ENCODE peak calls at places on chromosomes 1 and 21, in nine cellular contexts. O, N, U, T, S, Y, E, Q and M are unnamed samples.

GRCh38 chr1:10530281-10530740 is 55.6 kb downstream of the PEX14 start:
- ATAC-seq in U (peak), O (peak), T (peak), Y (peak), S (no peak), E (peak), N (no peak), Q (peak), M (no peak)

GRCh38 chr1:234706199-234706598 is 96.2 kb upstream of the IRF2BP2 start:
- ATAC-seq in T (no peak), U (no peak), N (no peak), O (no peak), S (no peak), E (no peak), Q (no peak), Y (no peak), M (no peak)

GRCh38 chr1:171742577-171742922 is 685 bp upstream of the VAMP4 start:
- ATAC-seq in Q (peak), S (peak), N (peak), Y (peak), U (peak), O (peak), E (no peak), T (peak), M (peak)

GRCh38 chr1:41672173-41672572 is 187.7 kb upstream of the EDN2 start:
- ATAC-seq in U (peak), E (no peak), S (no peak), N (no peak), O (no peak), T (peak), Q (no peak), Y (no peak), M (no peak)

GRCh38 chr1:93537924-93538323 is 90.0 kb downstream of the FNBP1L start:
- ATAC-seq in Q (no peak), U (no peak), E (no peak), S (no peak), N (no peak), Y (no peak), T (peak), O (no peak), M (no peak)

GRCh38 chr1:76302711-76303347 is 228.3 kb downstream of the ST6GALNAC3 start:
- ATAC-seq in O (no peak), S (no peak), Y (no peak), E (no peak), T (no peak), N (no peak), U (peak), Q (no peak), M (no peak)

GRCh38 chr1:65141394-65141793 is 6.6 kb upstream of the AK4 start:
- ATAC-seq in S (no peak), E (no peak), Q (peak), O (peak), T (peak), N (no peak), U (peak), Y (no peak), M (no peak)

GRCh38 chr1:38677311-38677710 is 182.3 kb downstream of the RRAGC start:
- ATAC-seq in Y (no peak), N (no peak), T (no peak), Q (no peak), E (no peak), O (no peak), S (no peak), U (no peak), M (no peak)

GRCh38 chr1:110607663-110608230 is 1.6 kb upstream of the KCNA2 start:
- ATAC-seq in T (no peak), Q (no peak), S (no peak), O (no peak), U (no peak), Y (no peak), E (no peak), N (no peak), M (no peak)

GRCh38 chr1:229409616-229410369 is 24.1 kb downstream of the ACTA1 start:
- ATAC-seq in E (no peak), O (peak), N (peak), U (no peak), T (no peak), Y (no peak), S (no peak), Q (peak), M (no peak)

GRCh38 chr1:199272690-199273089 is 633.9 kb downstream of the PTPRC start:
- ATAC-seq in Y (peak), T (peak), E (no peak), O (peak), U (peak), Q (peak), N (no peak), S (no peak), M (no peak)

GRCh38 chr1:220391426-220391825 is 119.2 kb upstream of the RAB3GAP2 start:
- ATAC-seq in Y (no peak), N (no peak), Q (no peak), T (no peak), E (no peak), U (no peak), S (no peak), O (no peak), M (no peak)

GRCh38 chr1:152996633-152997385 is 4.7 kb upstream of the SPRR3 start:
- ATAC-seq in U (no peak), T (no peak), E (no peak), S (no peak), O (no peak), Q (no peak), N (no peak), Y (no peak), M (no peak)

GRCh38 chr1:175597969-175598765 is 145.2 kb downstream of the TNR start:
- ATAC-seq in Y (no peak), N (no peak), E (no peak), Q (peak), U (peak), S (no peak), O (no peak), T (no peak), M (no peak)

GRCh38 chr21:31543191-31543590 is 116.3 kb upstream of the SOD1 start:
- ATAC-seq in E (no peak), U (peak), S (no peak), N (no peak), Q (no peak), O (no peak), T (peak), Y (no peak), M (no peak)

GRCh38 chr21:29091032-29091431 is 17.6 kb upstream of the CCT8 start:
- ATAC-seq in U (no peak), T (peak), Y (no peak), S (no peak), N (no peak), Q (no peak), O (no peak), E (no peak), M (no peak)

GRCh38 chr1:119380304-119380703 is 11.7 kb downstream of the HAO2 start:
- ATAC-seq in S (no peak), E (no peak), O (no peak), U (no peak), Y (no peak), N (no peak), Q (no peak), T (no peak), M (no peak)

GRCh38 chr1:221726331-221726692 is 15.6 kb downstream of the DUSP10 start:
- ATAC-seq in Y (no peak), Q (no peak), O (no peak), S (peak), N (no peak), E (peak), U (no peak), T (no peak), M (no peak)

GRCh38 chr1:10737268-10737624 is 59.2 kb downstream of the CASZ1 start:
- ATAC-seq in Y (peak), O (peak), N (no peak), T (no peak), Q (peak), U (peak), S (no peak), E (no peak), M (peak)

GRCh38 chr1:113190930-113191329 is 117.9 kb downstream of the LRIG2 start:
- ATAC-seq in S (no peak), E (no peak), U (no peak), Y (no peak), N (no peak), T (no peak), Q (no peak), O (no peak), M (no peak)

GRCh38 chr21:34517491-34518245 is 5.7 kb upstream of the KCNE1 start:
- ATAC-seq in U (peak), Q (peak), Y (no peak), T (no peak), N (peak), E (peak), S (no peak), O (peak), M (no peak)

GRCh38 chr1:30748098-30748698 is 9.4 kb downstream of the LAPTM5 start:
- ATAC-seq in Y (no peak), U (peak), T (peak), E (no peak), N (no peak), Q (no peak), S (no peak), O (no peak), M (no peak)

GRCh38 chr1:157288511-157288910 is 150.3 kb upstream of the ETV3 start:
- ATAC-seq in O (no peak), T (no peak), U (no peak), S (no peak), N (no peak), E (no peak), Q (no peak), Y (no peak), M (no peak)

GRCh38 chr1:40633563-40634376 is 31.7 kb downstream of the RIMS3 start:
- ATAC-seq in E (no peak), T (no peak), O (no peak), U (no peak), Q (no peak), N (no peak), Y (no peak), S (no peak), M (no peak)

GRCh38 chr1:2540816-2541492 is 10.9 kb upstream of the HES5 start:
- ATAC-seq in Q (no peak), N (no peak), S (no peak), U (no peak), E (peak), Y (no peak), T (no peak), O (no peak), M (no peak)

GRCh38 chr1:22819391-22819790 is 108.8 kb downstream of the EPHB2 start:
- ATAC-seq in Q (no peak), T (no peak), N (no peak), U (no peak), Y (no peak), O (no peak), E (no peak), S (no peak), M (no peak)

GRCh38 chr21:43194303-43195130 is 25.7 kb downstream of the CRYAA start:
- ATAC-seq in E (no peak), N (peak), S (no peak), Y (peak), O (peak), T (no peak), Q (peak), U (no peak), M (no peak)

GRCh38 chr1:226425431-226426031 is 17.6 kb upstream of the PARP1 start:
- ATAC-seq in Y (no peak), O (no peak), S (peak), N (no peak), E (peak), U (no peak), Q (no peak), T (no peak), M (no peak)

DNA sequence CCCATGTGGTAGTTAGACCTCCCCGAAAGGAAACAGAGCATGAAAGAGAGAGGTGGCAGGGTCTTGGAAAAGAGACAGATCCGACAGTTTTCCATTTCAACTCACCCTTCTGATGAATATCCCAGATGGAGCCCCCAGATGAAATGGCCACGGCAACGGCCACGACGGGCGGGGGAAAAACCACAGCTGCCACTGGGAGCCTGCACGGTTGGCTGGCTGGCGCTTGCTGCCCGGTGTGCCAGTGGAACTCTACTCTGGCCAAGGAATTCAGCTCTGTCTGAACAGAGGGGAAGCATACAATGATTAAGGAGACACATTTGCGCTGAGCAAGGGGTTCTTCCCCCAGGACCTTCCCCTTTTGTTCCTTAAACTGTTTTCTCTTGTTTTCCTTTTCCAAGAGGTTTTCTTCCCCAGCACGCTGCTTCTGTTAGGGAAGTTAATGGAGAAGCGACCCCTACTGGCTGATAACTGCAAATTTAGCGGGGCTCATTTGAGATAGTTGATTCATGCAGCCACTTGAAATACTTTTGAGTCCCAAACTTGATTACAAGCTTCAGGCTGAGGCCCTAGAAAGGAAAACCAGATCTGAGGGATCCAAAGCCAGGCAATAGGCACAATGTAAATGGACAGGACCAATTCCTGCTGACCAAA is 1122.5 kb downstream of the NCAM2 start:
- ATAC-seq in Y (no peak), U (no peak), N (no peak), Q (no peak), T (no peak), E (no peak), S (no peak), O (no peak), M (no peak)
- TF ChIP-seq CTCF in Y (no peak), U (no peak), N (no peak), Q (no peak), T (peak), E (no peak), S (no peak), O (no peak), M (no peak)

DNA sequence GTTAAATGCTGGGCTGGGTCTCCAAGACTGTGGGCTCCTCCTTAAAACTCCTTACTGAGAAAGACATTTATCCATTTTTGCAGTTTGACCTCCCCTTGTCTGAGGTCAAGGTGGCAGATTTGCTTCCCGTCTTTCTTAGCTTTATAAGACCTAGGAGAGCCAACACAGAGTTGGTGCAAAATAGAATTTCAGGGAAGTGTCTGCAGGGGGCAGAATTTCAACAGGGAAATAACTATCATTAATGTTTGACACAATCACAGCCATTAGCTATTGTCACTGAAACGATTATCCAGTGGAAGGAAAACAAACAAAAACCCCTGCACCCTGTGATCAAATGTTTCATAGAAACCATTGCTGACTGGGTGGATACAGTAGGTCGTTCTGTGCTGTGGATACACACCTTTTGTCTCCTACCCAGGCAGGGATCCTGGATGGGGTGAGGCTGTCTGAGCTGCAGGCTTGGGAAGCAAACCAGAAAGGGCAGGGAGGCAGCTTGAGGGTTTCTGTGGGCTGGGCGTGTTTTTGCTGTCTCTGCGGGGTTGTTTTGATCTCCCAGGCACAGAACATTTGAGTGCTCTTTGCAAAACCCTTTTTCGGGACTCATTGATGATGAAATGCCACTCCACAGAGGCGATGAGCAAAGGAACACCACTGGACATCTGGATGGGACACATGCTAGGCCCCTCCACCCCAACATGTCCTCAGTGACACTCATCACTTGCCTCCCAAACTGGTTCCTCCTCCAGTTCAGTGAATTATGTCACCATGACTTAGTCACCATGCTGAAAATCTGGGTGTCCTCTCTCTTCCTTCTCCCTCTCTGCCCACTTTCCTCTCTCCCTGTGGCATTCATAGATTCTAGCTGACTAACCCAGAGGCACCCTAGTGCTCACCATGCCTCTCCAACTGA is 94.2 kb upstream of the SERBP1 start:
- ATAC-seq in T (peak), S (no peak), N (peak), E (no peak), Q (no peak), Y (no peak), O (peak), U (peak), M (no peak)
- TF ChIP-seq CTCF in T (peak), S (no peak), N (peak), E (no peak), Q (no peak), Y (no peak), O (peak), U (no peak), M (no peak)

DNA sequence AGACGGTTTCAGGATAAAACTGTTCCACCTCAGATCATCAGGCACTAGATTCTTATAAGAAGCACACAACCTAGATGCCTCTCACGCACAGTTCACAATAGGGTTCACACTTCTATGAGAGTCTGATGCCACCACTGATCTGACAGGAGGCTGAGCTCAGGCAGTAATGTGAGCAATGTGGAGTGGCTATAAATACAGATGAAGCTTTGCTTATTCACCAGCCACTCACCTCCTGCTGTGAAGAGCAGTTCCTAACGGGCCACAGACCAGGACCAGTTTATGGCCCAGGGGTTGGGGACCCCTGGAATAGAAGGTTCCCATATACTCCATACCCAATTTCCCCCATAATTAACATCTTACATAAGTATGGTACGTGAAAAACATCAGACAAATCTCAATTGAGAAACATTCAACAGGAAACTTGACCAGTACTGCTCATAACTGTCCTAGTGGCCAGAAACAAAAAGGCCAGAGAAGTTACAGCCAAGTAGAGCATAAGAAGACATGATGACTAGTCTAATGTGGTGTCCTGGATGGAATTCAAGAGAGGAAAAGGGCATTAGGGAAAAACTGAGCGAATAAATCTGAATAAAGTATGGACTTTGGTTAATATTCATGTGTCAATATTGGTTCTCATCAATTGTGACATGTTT is 24.7 kb upstream of the IGSF5 start:
- ATAC-seq in O (no peak), E (no peak), Y (no peak), S (no peak), U (no peak), Q (peak), T (no peak), N (peak), M (no peak)
- TF ChIP-seq CTCF in O (no peak), E (no peak), Y (no peak), S (no peak), U (no peak), Q (no peak), T (no peak), N (no peak), M (no peak)

GRCh38 chr1:17520473-17521319 is 18.8 kb upstream of the ARHGEF10L start:
- ATAC-seq in T (no peak), N (no peak), O (no peak), U (no peak), E (no peak), Y (no peak), S (no peak), Q (no peak), M (no peak)

GRCh38 chr1:17520041-17520440 is 19.5 kb upstream of the ARHGEF10L start:
- ATAC-seq in S (no peak), Y (no peak), U (peak), T (no peak), O (no peak), N (no peak), E (no peak), Q (no peak), M (no peak)

GRCh38 chr1:17514776-17515175 is 24.7 kb upstream of the ARHGEF10L start:
- ATAC-seq in U (no peak), N (no peak), S (no peak), E (no peak), Q (no peak), T (no peak), Y (no peak), O (no peak), M (no peak)

GRCh38 chr1:17513131-17513530 is 26.4 kb upstream of the ARHGEF10L start:
- ATAC-seq in T (no peak), Q (no peak), N (no peak), O (no peak), Y (no peak), U (no peak), E (no peak), S (no peak), M (no peak)

DNA sequence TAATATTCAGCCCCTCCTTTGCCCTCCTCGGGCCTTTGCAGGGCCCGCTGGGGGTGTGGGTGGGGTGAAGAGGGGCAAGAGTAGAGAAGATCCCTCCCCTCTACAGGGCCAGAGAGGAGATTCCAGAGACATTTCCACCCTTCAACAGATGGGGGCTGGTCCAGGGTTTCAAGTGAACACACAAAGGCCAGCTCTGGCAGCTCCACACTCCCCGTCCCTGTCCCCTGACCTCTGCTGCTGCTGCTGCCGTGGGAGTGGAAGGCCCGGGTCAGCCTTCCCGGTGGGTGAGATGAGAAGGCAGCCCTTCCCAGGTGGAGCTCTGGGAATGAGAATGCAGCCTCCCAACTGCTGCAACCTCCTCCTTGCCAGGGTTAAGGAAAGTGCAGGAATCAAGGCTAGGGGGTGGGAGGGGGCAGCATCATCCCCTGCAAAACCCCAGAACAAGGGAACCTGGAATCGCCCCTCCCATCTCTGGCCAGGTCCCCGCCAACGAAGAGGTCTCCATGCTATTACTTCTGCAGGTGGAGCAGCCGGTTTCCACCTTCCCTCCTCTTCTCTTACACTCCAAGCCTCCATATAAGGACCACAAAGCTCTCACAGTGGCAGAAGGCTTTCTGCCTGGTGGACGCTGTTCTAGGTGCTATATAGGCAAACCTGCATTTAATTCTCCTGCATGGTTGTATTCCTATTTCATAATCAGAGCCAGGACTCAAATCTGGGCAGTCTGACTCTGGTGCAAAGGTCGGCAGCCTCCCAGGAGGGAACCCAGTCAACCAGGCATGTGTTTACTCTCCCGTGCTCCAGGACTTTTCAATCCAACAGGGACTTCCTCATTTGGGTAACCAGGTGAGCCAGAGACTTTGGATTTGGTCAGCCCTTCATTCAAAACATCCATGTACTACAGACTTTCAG is 22.9 kb upstream of the ARHGEF10L start:
- ATAC-seq in Y (peak), E (no peak), Q (peak), N (peak), T (no peak), O (peak), S (no peak), U (peak), M (no peak)
- TF ChIP-seq CTCF in Y (no peak), E (no peak), Q (no peak), N (no peak), T (no peak), O (no peak), S (no peak), U (no peak), M (no peak)

GRCh38 chr1:60088620-60089155 is 15.1 kb upstream of the C1orf87 start:
- ATAC-seq in T (no peak), E (no peak), Y (no peak), O (no peak), U (no peak), N (no peak), S (no peak), Q (no peak), M (no peak)
- TF ChIP-seq CTCF in T (no peak), E (no peak), Y (no peak), O (no peak), U (no peak), N (no peak), S (no peak), Q (no peak), M (no peak)